ENCODE peak calls at places on chromosomes 13 and 19, in four cellular contexts. One of them, this sample, is unnamed.

GRCh38 chr19:38183227-38183914 is 40.7 kb downstream of the DPF1 start:
- DNase-seq in tibial nerve: no peak
- DNase-seq in CD8-positive, alpha-beta T cell: no peak
- DNase-seq in A673: peak
- DNase-seq in this sample: no peak

GRCh38 chr19:2449019-2449418 is 7.7 kb downstream of the LMNB2 start:
- DNase-seq in A673: no peak
- DNase-seq in tibial nerve: no peak
- DNase-seq in CD8-positive, alpha-beta T cell: peak
- DNase-seq in this sample: no peak

GRCh38 chr13:107866666-107867623 is 348.4 kb downstream of the LIG4 start:
- DNase-seq in tibial nerve: no peak
- DNase-seq in CD8-positive, alpha-beta T cell: no peak
- DNase-seq in A673: peak
- DNase-seq in this sample: peak

GRCh38 chr13:46603165-46603603 is 50.2 kb downstream of the LRCH1 start:
- DNase-seq in tibial nerve: no peak
- DNase-seq in CD8-positive, alpha-beta T cell: no peak
- DNase-seq in A673: no peak
- DNase-seq in this sample: no peak

GRCh38 chr13:73676550-73677040 is 457.6 kb downstream of the KLF12 start:
- DNase-seq in CD8-positive, alpha-beta T cell: no peak
- DNase-seq in A673: no peak
- DNase-seq in tibial nerve: no peak
- DNase-seq in this sample: no peak

GRCh38 chr19:18488403-18488723 is 33.5 kb downstream of the ELL start:
- DNase-seq in A673: no peak
- DNase-seq in tibial nerve: no peak
- DNase-seq in CD8-positive, alpha-beta T cell: no peak
- DNase-seq in this sample: peak

GRCh38 chr19:32674959-32675719 is at the start of gene ANKRD27:
- DNase-seq in A673: peak
- DNase-seq in tibial nerve: peak
- DNase-seq in CD8-positive, alpha-beta T cell: peak
- DNase-seq in this sample: peak

GRCh38 chr19:31054430-31054829 is 294.8 kb downstream of the TSHZ3 start:
- DNase-seq in A673: peak
- DNase-seq in CD8-positive, alpha-beta T cell: no peak
- DNase-seq in tibial nerve: no peak
- DNase-seq in this sample: no peak

GRCh38 chr13:27455331-27455855 is 5.0 kb upstream of the MTIF3 start:
- DNase-seq in CD8-positive, alpha-beta T cell: no peak
- DNase-seq in A673: no peak
- DNase-seq in tibial nerve: no peak
- DNase-seq in this sample: no peak

GRCh38 chr13:71303144-71303543 is 563.9 kb downstream of the DACH1 start:
- DNase-seq in A673: no peak
- DNase-seq in CD8-positive, alpha-beta T cell: no peak
- DNase-seq in tibial nerve: no peak
- DNase-seq in this sample: no peak

GRCh38 chr19:3370728-3371591 is 4.6 kb downstream of the NFIC start:
- DNase-seq in tibial nerve: no peak
- DNase-seq in CD8-positive, alpha-beta T cell: no peak
- DNase-seq in A673: no peak
- DNase-seq in this sample: no peak

GRCh38 chr19:49589391-49589790 is 1.6 kb upstream of the PRR12 start:
- DNase-seq in A673: no peak
- DNase-seq in tibial nerve: no peak
- DNase-seq in CD8-positive, alpha-beta T cell: no peak
- DNase-seq in this sample: no peak

GRCh38 chr19:49588370-49589122 is 2.4 kb upstream of the PRR12 start:
- DNase-seq in CD8-positive, alpha-beta T cell: peak
- DNase-seq in tibial nerve: no peak
- DNase-seq in A673: no peak
- DNase-seq in this sample: no peak

GRCh38 chr19:49591731-49592485 is 926 bp downstream of the PRR12 start:
- DNase-seq in tibial nerve: no peak
- DNase-seq in CD8-positive, alpha-beta T cell: peak
- DNase-seq in A673: peak
- DNase-seq in this sample: peak

GRCh38 chr19:49590971-49591730 is at the start of gene PRR12:
- DNase-seq in A673: peak
- DNase-seq in CD8-positive, alpha-beta T cell: peak
- DNase-seq in tibial nerve: no peak
- DNase-seq in this sample: peak

GRCh38 chr19:49590071-49590970 is 661 bp upstream of the PRR12 start:
- DNase-seq in CD8-positive, alpha-beta T cell: peak
- DNase-seq in tibial nerve: peak
- DNase-seq in A673: peak
- DNase-seq in this sample: peak
- TF ChIP-seq CTCF in CD8-positive, alpha-beta T cell: peak
- TF ChIP-seq CTCF in tibial nerve: peak
- TF ChIP-seq CTCF in A673: no peak
- TF ChIP-seq CTCF in this sample: no peak

GRCh38 chr13:53343345-53343744 is 314.7 kb downstream of the OLFM4 start:
- DNase-seq in A673: no peak
- DNase-seq in tibial nerve: no peak
- DNase-seq in CD8-positive, alpha-beta T cell: no peak
- DNase-seq in this sample: no peak
- H3K4me3 ChIP-seq in A673: no peak
- H3K4me3 ChIP-seq in tibial nerve: no peak
- H3K4me3 ChIP-seq in CD8-positive, alpha-beta T cell: no peak
- H3K4me3 ChIP-seq in this sample: no peak

DNA sequence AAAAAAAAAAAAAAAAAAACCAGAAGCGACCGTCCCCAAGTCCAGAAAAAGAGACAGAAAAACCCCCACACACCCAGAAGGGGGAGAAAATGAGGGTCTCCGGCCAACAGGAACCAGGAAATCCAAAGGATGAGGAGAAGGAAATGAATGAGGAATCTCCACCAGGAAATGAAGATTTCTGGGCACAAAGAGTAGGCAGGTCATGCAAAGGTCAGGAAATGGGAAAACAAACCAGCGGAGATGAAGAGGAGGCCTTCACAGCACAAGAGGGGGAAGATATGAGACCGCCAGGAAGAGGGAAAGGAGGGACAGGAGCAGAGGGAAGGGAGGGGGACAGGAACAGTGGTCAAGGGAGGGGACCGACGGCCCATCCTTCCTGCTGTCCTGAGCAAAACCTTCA is 5.8 kb downstream of the TEAD2 start:
- DNase-seq in tibial nerve: no peak
- DNase-seq in A673: no peak
- DNase-seq in CD8-positive, alpha-beta T cell: no peak
- DNase-seq in this sample: no peak
- H3K27ac ChIP-seq in tibial nerve: peak
- H3K27ac ChIP-seq in A673: peak
- H3K27ac ChIP-seq in CD8-positive, alpha-beta T cell: no peak
- H3K27ac ChIP-seq in this sample: no peak

GRCh38 chr13:109784590-109785140 is 1.7 kb downstream of the IRS2 start:
- DNase-seq in A673: peak
- DNase-seq in tibial nerve: peak
- DNase-seq in CD8-positive, alpha-beta T cell: peak
- DNase-seq in this sample: peak
- TF ChIP-seq CTCF in A673: peak
- TF ChIP-seq CTCF in tibial nerve: peak
- TF ChIP-seq CTCF in CD8-positive, alpha-beta T cell: peak
- TF ChIP-seq CTCF in this sample: peak

DNA sequence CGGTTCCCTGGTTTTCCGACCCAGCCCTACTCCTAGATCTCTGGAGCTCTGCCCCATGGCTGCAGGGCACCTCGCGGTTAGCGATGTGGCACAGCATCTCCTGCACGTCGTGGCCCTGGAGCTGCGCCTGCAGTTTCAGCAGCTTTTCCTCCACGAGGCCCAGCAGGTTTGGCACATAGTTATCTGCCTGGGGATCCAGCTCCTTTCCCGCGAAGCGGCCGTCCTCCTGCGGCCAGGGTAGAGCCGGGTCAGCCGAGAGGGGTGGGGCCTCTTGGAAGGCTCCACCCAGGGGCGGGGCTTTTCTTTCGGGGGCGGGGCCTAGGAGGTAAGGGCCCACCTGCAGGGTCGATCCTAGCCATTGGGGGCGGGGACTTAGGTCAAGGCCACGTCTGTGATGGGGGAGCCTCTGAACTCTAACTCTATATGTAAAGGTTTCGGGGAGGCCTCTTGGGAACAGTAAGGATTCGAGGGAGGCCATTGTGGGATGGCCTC is 2.5 kb upstream of the RGL3 start:
- DNase-seq in A673: no peak
- DNase-seq in CD8-positive, alpha-beta T cell: peak
- DNase-seq in tibial nerve: no peak
- DNase-seq in this sample: no peak
- H3K4me3 ChIP-seq in A673: peak
- H3K4me3 ChIP-seq in CD8-positive, alpha-beta T cell: peak
- H3K4me3 ChIP-seq in tibial nerve: no peak
- H3K4me3 ChIP-seq in this sample: peak

This sample was measured in dorsolateral prefrontal cortex.